ENCODE peak calls at places on chromosomes 6 and 20, in four cellular contexts. One of them, this sample, is unnamed.
A peak's percentile ranks its signal among the peaks of the same experiment; 100 is the strongest.

GRCh38 chr6:19789100-19789805 is 47.9 kb upstream of the ID4 start:
- DNase-seq in CD8-positive, alpha-beta memory T cell: no peak
- DNase-seq in retinal pigment epithelial cell: no peak
- DNase-seq in A549: no peak
- DNase-seq in this sample: no peak

GRCh38 chr20:8489094-8489883 is 357.2 kb downstream of the PLCB1 start:
- DNase-seq in CD8-positive, alpha-beta memory T cell: no peak
- DNase-seq in A549: no peak
- DNase-seq in retinal pigment epithelial cell: no peak
- DNase-seq in this sample: no peak

GRCh38 chr6:143634486-143634885 is 43.3 kb upstream of the PHACTR2 start:
- DNase-seq in A549: no peak
- DNase-seq in retinal pigment epithelial cell: no peak
- DNase-seq in CD8-positive, alpha-beta memory T cell: no peak
- DNase-seq in this sample: peak; percentile 3

GRCh38 chr20:35598476-35598875 is 17.2 kb upstream of the SPAG4 start:
- DNase-seq in retinal pigment epithelial cell: no peak
- DNase-seq in CD8-positive, alpha-beta memory T cell: no peak
- DNase-seq in A549: no peak
- DNase-seq in this sample: no peak

GRCh38 chr6:111870054-111870750 is 3.0 kb downstream of the FYN start:
- DNase-seq in CD8-positive, alpha-beta memory T cell: no peak
- DNase-seq in retinal pigment epithelial cell: no peak
- DNase-seq in A549: no peak
- DNase-seq in this sample: peak; percentile 48

GRCh38 chr6:15922510-15923307 is 206.2 kb upstream of the MYLIP start:
- DNase-seq in CD8-positive, alpha-beta memory T cell: no peak
- DNase-seq in retinal pigment epithelial cell: peak; percentile 97
- DNase-seq in A549: no peak
- DNase-seq in this sample: no peak

GRCh38 chr6:78910611-78911134 is 43.3 kb downstream of the IRAK1BP1 start:
- DNase-seq in retinal pigment epithelial cell: no peak
- DNase-seq in A549: no peak
- DNase-seq in CD8-positive, alpha-beta memory T cell: no peak
- DNase-seq in this sample: no peak

GRCh38 chr20:38337561-38338140 is 8.6 kb upstream of the LBP start:
- DNase-seq in A549: peak; percentile 84
- DNase-seq in retinal pigment epithelial cell: no peak
- DNase-seq in CD8-positive, alpha-beta memory T cell: no peak
- DNase-seq in this sample: no peak

GRCh38 chr6:26363882-26364825 is 844 bp upstream of the BTN3A2 start:
- DNase-seq in CD8-positive, alpha-beta memory T cell: no peak
- DNase-seq in retinal pigment epithelial cell: no peak
- DNase-seq in A549: no peak
- DNase-seq in this sample: no peak

GRCh38 chr20:44615876-44616603 is 33.7 kb downstream of the PKIG start:
- DNase-seq in CD8-positive, alpha-beta memory T cell: no peak
- DNase-seq in A549: no peak
- DNase-seq in retinal pigment epithelial cell: no peak
- DNase-seq in this sample: peak; percentile 65

GRCh38 chr6:67558985-67559384 is 1076.1 kb upstream of the ADGRB3 start:
- DNase-seq in CD8-positive, alpha-beta memory T cell: no peak
- DNase-seq in A549: no peak
- DNase-seq in retinal pigment epithelial cell: no peak
- DNase-seq in this sample: no peak

GRCh38 chr6:154380733-154381132 is 24.1 kb upstream of the IPCEF1 start:
- DNase-seq in A549: no peak
- DNase-seq in CD8-positive, alpha-beta memory T cell: no peak
- DNase-seq in retinal pigment epithelial cell: no peak
- DNase-seq in this sample: no peak

GRCh38 chr6:144350176-144350575 is 65.0 kb downstream of the UTRN start:
- DNase-seq in retinal pigment epithelial cell: no peak
- DNase-seq in A549: no peak
- DNase-seq in CD8-positive, alpha-beta memory T cell: no peak
- DNase-seq in this sample: no peak

GRCh38 chr6:7723554-7723953 is 2.3 kb upstream of the BMP6 start:
- DNase-seq in A549: no peak
- DNase-seq in retinal pigment epithelial cell: no peak
- DNase-seq in CD8-positive, alpha-beta memory T cell: no peak
- DNase-seq in this sample: no peak

GRCh38 chr6:110874880-110875547 is 429 bp downstream of the AMD1 start:
- DNase-seq in A549: peak; percentile 30
- DNase-seq in retinal pigment epithelial cell: no peak
- DNase-seq in CD8-positive, alpha-beta memory T cell: peak; percentile 20
- DNase-seq in this sample: no peak

GRCh38 chr6:35476004-35476403 is 7.8 kb downstream of the RPL10A start:
- DNase-seq in retinal pigment epithelial cell: no peak
- DNase-seq in CD8-positive, alpha-beta memory T cell: no peak
- DNase-seq in A549: no peak
- DNase-seq in this sample: no peak

GRCh38 chr6:24428615-24429014 is 25.9 kb downstream of the MRS2 start:
- DNase-seq in retinal pigment epithelial cell: no peak
- DNase-seq in A549: peak; percentile 38
- DNase-seq in CD8-positive, alpha-beta memory T cell: no peak
- DNase-seq in this sample: no peak

GRCh38 chr6:116221931-116222330 is 31.9 kb downstream of the TSPYL4 start:
- DNase-seq in A549: no peak
- DNase-seq in retinal pigment epithelial cell: no peak
- DNase-seq in CD8-positive, alpha-beta memory T cell: no peak
- DNase-seq in this sample: no peak

GRCh38 chr6:148074735-148075134 is 267.9 kb upstream of the SASH1 start:
- DNase-seq in A549: no peak
- DNase-seq in retinal pigment epithelial cell: no peak
- DNase-seq in CD8-positive, alpha-beta memory T cell: no peak
- DNase-seq in this sample: no peak

GRCh38 chr6:108993876-108994275 is 100.8 kb downstream of the SESN1 start:
- DNase-seq in A549: no peak
- DNase-seq in CD8-positive, alpha-beta memory T cell: no peak
- DNase-seq in retinal pigment epithelial cell: no peak
- DNase-seq in this sample: no peak

GRCh38 chr6:161414180-161414579 is 140.3 kb upstream of the AGPAT4 start:
- DNase-seq in CD8-positive, alpha-beta memory T cell: no peak
- DNase-seq in retinal pigment epithelial cell: no peak
- DNase-seq in A549: no peak
- DNase-seq in this sample: no peak

GRCh38 chr20:997016-997415 is 5.1 kb downstream of the RSPO4 start:
- DNase-seq in A549: no peak
- DNase-seq in CD8-positive, alpha-beta memory T cell: no peak
- DNase-seq in retinal pigment epithelial cell: no peak
- DNase-seq in this sample: no peak

GRCh38 chr6:24394777-24395437 is 7.8 kb upstream of the MRS2 start:
- DNase-seq in retinal pigment epithelial cell: no peak
- DNase-seq in CD8-positive, alpha-beta memory T cell: no peak
- DNase-seq in A549: no peak
- DNase-seq in this sample: no peak

GRCh38 chr20:63102720-63103375 is 96.1 kb upstream of the BHLHE23 start:
- DNase-seq in CD8-positive, alpha-beta memory T cell: peak; percentile 51
- DNase-seq in retinal pigment epithelial cell: no peak
- DNase-seq in A549: peak; percentile 67
- DNase-seq in this sample: peak; percentile 81

GRCh38 chr20:49594143-49594928 is 26.4 kb upstream of the PTGIS start:
- DNase-seq in A549: no peak
- DNase-seq in CD8-positive, alpha-beta memory T cell: peak; percentile 10
- DNase-seq in retinal pigment epithelial cell: peak; percentile 75
- DNase-seq in this sample: no peak

GRCh38 chr20:32549842-32550241 is 35.3 kb downstream of the NOL4L start:
- DNase-seq in retinal pigment epithelial cell: no peak
- DNase-seq in CD8-positive, alpha-beta memory T cell: no peak
- DNase-seq in A549: no peak
- DNase-seq in this sample: no peak

GRCh38 chr20:17626217-17627007 is 55.6 kb downstream of the RRBP1 start:
- DNase-seq in CD8-positive, alpha-beta memory T cell: no peak
- DNase-seq in retinal pigment epithelial cell: no peak
- DNase-seq in A549: no peak
- DNase-seq in this sample: no peak

GRCh38 chr6:144013486-144013909 is 5.4 kb upstream of the PLAGL1 start:
- DNase-seq in A549: peak; percentile 72
- DNase-seq in CD8-positive, alpha-beta memory T cell: peak; percentile 31
- DNase-seq in retinal pigment epithelial cell: no peak
- DNase-seq in this sample: peak; percentile 34

GRCh38 chr6:2900221-2900807 is 2.8 kb downstream of the SERPINB9 start:
- DNase-seq in retinal pigment epithelial cell: no peak
- DNase-seq in CD8-positive, alpha-beta memory T cell: no peak
- DNase-seq in A549: no peak
- DNase-seq in this sample: no peak

GRCh38 chr6:32785781-32786533 is 22.6 kb upstream of the HLA-DQB2 start:
- DNase-seq in A549: peak; percentile 46
- DNase-seq in retinal pigment epithelial cell: peak; percentile 9
- DNase-seq in CD8-positive, alpha-beta memory T cell: no peak
- DNase-seq in this sample: peak; percentile 40

GRCh38 chr6:45116714-45117410 is 211.3 kb upstream of the RUNX2 start:
- DNase-seq in CD8-positive, alpha-beta memory T cell: no peak
- DNase-seq in retinal pigment epithelial cell: no peak
- DNase-seq in A549: no peak
- DNase-seq in this sample: peak; percentile 51

GRCh38 chr6:88493717-88494116 is 327.6 kb upstream of the CNR1 start:
- DNase-seq in CD8-positive, alpha-beta memory T cell: no peak
- DNase-seq in retinal pigment epithelial cell: no peak
- DNase-seq in A549: no peak
- DNase-seq in this sample: no peak
- H3K4me3 ChIP-seq in CD8-positive, alpha-beta memory T cell: no peak overlapping the region
- H3K4me3 ChIP-seq in retinal pigment epithelial cell: no peak overlapping the region
- H3K4me3 ChIP-seq in A549: no peak overlapping the region
- H3K4me3 ChIP-seq in this sample: no peak overlapping the region

GRCh38 chr6:36843169-36843568 is 3.9 kb upstream of the CPNE5 start:
- DNase-seq in CD8-positive, alpha-beta memory T cell: no peak
- DNase-seq in retinal pigment epithelial cell: no peak
- DNase-seq in A549: no peak
- DNase-seq in this sample: no peak
- H3K4me3 ChIP-seq in CD8-positive, alpha-beta memory T cell: no peak overlapping the region
- H3K4me3 ChIP-seq in retinal pigment epithelial cell: no peak overlapping the region
- H3K4me3 ChIP-seq in A549: no peak overlapping the region
- H3K4me3 ChIP-seq in this sample: no peak overlapping the region

GRCh38 chr6:18269717-18270116 is 5.4 kb upstream of the DEK start:
- DNase-seq in A549: no peak
- DNase-seq in CD8-positive, alpha-beta memory T cell: no peak
- DNase-seq in retinal pigment epithelial cell: no peak
- DNase-seq in this sample: no peak
- H3K4me3 ChIP-seq in A549: no peak overlapping the region
- H3K4me3 ChIP-seq in CD8-positive, alpha-beta memory T cell: no peak overlapping the region
- H3K4me3 ChIP-seq in retinal pigment epithelial cell: no peak overlapping the region
- H3K4me3 ChIP-seq in this sample: no peak overlapping the region

DNA sequence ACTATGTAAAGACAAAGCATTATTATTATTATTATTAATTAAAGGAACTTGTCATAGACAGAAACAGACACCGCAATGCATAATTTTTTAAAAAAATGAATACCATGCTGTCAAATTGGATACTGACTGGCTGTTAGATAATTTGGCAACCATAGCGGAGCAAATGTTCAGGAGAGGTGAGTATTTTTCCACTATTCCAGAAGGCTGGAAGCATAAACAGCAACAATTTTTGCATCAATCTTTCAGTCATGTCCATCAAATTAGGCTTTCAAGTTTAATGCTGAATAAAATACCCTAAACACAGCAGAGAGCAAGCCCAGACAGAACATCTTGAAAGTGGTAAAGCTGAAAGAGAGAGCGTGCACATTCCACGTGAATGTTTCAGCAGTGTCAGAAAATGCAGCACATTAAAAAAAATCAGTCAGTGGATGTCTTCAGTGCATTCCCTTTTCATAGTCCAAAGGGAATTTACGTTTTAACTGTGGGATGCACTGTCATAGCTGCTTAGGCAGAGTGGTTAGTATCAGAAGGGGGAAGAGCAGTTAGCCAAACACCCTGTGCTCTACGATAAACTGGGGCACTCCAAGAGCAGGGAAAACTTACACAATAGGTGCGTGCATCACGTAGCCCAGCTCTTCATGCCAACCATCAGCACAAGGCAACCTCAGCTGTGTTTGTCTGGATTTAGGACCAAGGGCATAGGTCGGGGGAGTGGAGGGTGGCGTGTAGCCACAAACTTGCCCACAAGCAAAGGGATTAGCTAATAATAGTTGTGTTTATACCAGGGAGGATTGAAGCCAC is 116.2 kb upstream of the STMND1 start:
- DNase-seq in A549: no peak
- DNase-seq in CD8-positive, alpha-beta memory T cell: no peak
- DNase-seq in retinal pigment epithelial cell: no peak
- DNase-seq in this sample: no peak
- H3K4me3 ChIP-seq in A549: no peak overlapping the region
- H3K4me3 ChIP-seq in CD8-positive, alpha-beta memory T cell: no peak overlapping the region
- H3K4me3 ChIP-seq in retinal pigment epithelial cell: no peak overlapping the region
- H3K4me3 ChIP-seq in this sample: no peak overlapping the region

DNA sequence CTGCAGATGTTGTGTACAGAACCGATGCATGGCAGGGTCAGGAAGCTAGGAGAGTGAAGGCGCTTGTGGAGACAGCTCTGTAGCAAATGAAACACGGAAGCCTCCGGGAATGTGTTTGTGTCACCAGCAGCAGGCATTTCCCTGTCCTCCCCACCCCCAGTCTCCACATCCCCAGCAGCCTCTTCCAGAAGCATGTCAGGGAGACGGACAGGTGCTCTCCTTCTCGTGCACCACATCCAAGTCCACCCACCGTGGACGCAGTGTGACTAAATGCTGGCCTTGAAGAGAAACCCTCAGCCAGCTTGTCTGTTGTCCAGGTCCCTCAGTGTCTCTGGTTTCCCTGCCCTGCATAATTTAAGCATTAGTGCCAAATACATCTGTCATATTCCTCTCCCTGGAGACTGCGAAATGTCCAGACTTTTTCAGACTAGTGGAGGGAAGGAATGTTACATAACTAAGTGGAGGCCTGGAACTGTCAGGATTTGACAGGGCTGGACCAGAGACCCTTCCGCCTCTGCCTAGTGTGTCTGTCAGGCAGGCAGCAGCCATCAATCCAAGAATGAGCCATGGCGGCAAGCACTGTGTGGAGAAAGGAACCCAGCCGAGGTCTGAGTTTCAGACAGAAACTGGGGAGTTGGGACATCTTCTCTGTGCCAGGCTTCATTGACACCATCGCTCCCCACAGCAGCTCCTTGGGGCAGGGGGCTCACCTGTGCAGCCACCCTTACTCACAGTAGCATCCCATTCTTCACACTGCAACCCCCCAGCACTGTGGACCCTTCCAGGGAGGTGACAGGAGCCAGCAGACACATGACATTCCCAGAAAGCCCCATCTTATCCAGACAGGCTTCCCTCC is 26.6 kb upstream of the PI16 start:
- DNase-seq in A549: no peak
- DNase-seq in CD8-positive, alpha-beta memory T cell: no peak
- DNase-seq in retinal pigment epithelial cell: no peak
- DNase-seq in this sample: no peak
- H3K4me3 ChIP-seq in A549: no peak overlapping the region
- H3K4me3 ChIP-seq in CD8-positive, alpha-beta memory T cell: no peak overlapping the region
- H3K4me3 ChIP-seq in retinal pigment epithelial cell: no peak overlapping the region
- H3K4me3 ChIP-seq in this sample: no peak overlapping the region

This sample was measured in Jurkat, Clone E6-1.